ENCODE peak calls at places on chromosomes 1 and 21, in seven cellular contexts. A, M, E, Y, F, N and R are unnamed samples.

GRCh38 chr1:245156736-245157505 is 2.1 kb downstream of the KIF26B start:
- DNase-seq in A (no peak), M (no peak), N (no peak), F (peak), Y (peak), E (peak), R (no peak)

GRCh38 chr1:221829327-221830011 is 87.6 kb upstream of the DUSP10 start:
- DNase-seq in F (peak), M (no peak), A (no peak), E (peak), N (no peak), Y (peak), R (no peak)

GRCh38 chr1:93608188-93609109 is 73.2 kb downstream of the BCAR3 start:
- DNase-seq in F (no peak), M (no peak), N (no peak), E (no peak), A (no peak), Y (peak), R (peak)

GRCh38 chr1:3713840-3714239 is 38.4 kb upstream of the CCDC27 start:
- DNase-seq in M (no peak), A (no peak), E (no peak), F (no peak), N (no peak), Y (no peak), R (no peak)

GRCh38 chr21:17612023-17612564 is 607 bp downstream of the BTG3 start:
- DNase-seq in Y (peak), N (peak), E (no peak), F (no peak), M (peak), A (no peak), R (no peak)

GRCh38 chr1:102879439-102879993 is 228.8 kb downstream of the COL11A1 start:
- DNase-seq in N (no peak), M (no peak), A (no peak), Y (no peak), F (peak), E (no peak), R (no peak)

GRCh38 chr21:26110703-26111102 is 59.9 kb downstream of the APP start:
- DNase-seq in A (no peak), Y (no peak), N (no peak), M (no peak), F (no peak), E (no peak), R (no peak)

GRCh38 chr1:198599749-198600148 is 39.1 kb upstream of the PTPRC start:
- DNase-seq in M (no peak), Y (no peak), A (no peak), E (no peak), F (no peak), N (no peak), R (no peak)

GRCh38 chr1:27527223-27527856 is 37.4 kb upstream of the WASF2 start:
- DNase-seq in Y (no peak), E (no peak), F (peak), N (peak), A (no peak), M (peak), R (peak)

GRCh38 chr1:39462074-39462473 is 29.4 kb upstream of the BMP8A start:
- DNase-seq in F (no peak), N (no peak), Y (no peak), E (no peak), M (no peak), A (no peak), R (no peak)

GRCh38 chr1:43997295-43997694 is 5.9 kb downstream of the CCDC24 start:
- DNase-seq in F (no peak), E (no peak), N (no peak), M (no peak), Y (no peak), A (no peak), R (no peak)

GRCh38 chr1:93605812-93606512 is 75.7 kb downstream of the BCAR3 start:
- DNase-seq in A (no peak), Y (no peak), F (peak), M (no peak), N (no peak), E (peak), R (peak)

GRCh38 chr1:188689542-188689941 is 1788.1 kb downstream of the BRINP3 start:
- DNase-seq in F (peak), Y (no peak), M (no peak), E (peak), N (no peak), A (no peak), R (no peak)

GRCh38 chr1:209800984-209801834 is 4.7 kb downstream of the IRF6 start:
- DNase-seq in A (no peak), F (peak), E (no peak), Y (no peak), N (no peak), M (no peak), R (no peak)

GRCh38 chr1:90356991-90357390 is 360.1 kb downstream of the BARHL2 start:
- DNase-seq in F (no peak), M (no peak), E (no peak), Y (peak), A (no peak), N (no peak), R (no peak)

GRCh38 chr1:159800177-159800935 is 1.8 kb upstream of the FCRL6 start:
- DNase-seq in Y (peak), N (no peak), F (no peak), M (no peak), A (no peak), E (no peak), R (no peak)

GRCh38 chr1:108858541-108858940 is 1.6 kb upstream of the AKNAD1 start:
- DNase-seq in M (no peak), Y (no peak), N (no peak), E (no peak), A (no peak), F (no peak), R (no peak)

GRCh38 chr1:53810497-53810896 is 27.6 kb downstream of the NDC1 start:
- DNase-seq in E (no peak), A (no peak), N (no peak), M (no peak), Y (no peak), F (no peak), R (no peak)

GRCh38 chr1:212311836-212312497 is 26.8 kb downstream of the PPP2R5A start:
- DNase-seq in F (no peak), M (no peak), Y (no peak), A (no peak), E (no peak), N (no peak), R (no peak)

GRCh38 chr1:53639251-53639721 is 99.7 kb downstream of the GLIS1 start:
- DNase-seq in E (peak), M (peak), A (no peak), Y (no peak), F (peak), N (peak), R (no peak)

GRCh38 chr21:27108228-27108627 is 141.3 kb upstream of the ADAMTS5 start:
- DNase-seq in F (no peak), N (no peak), Y (no peak), M (no peak), E (no peak), A (no peak), R (no peak)

GRCh38 chr1:111474521-111474920 is 737 bp downstream of the C1orf162 start:
- DNase-seq in A (no peak), E (no peak), F (no peak), M (no peak), N (no peak), Y (no peak), R (no peak)

GRCh38 chr1:171075041-171075440 is 15.7 kb upstream of the FMO3 start:
- DNase-seq in M (no peak), E (no peak), F (no peak), A (no peak), Y (no peak), N (no peak), R (no peak)

GRCh38 chr1:186681806-186682205 is 1.6 kb upstream of the PTGS2 start:
- DNase-seq in A (no peak), M (no peak), F (no peak), N (no peak), Y (no peak), E (no peak), R (no peak)

DNA sequence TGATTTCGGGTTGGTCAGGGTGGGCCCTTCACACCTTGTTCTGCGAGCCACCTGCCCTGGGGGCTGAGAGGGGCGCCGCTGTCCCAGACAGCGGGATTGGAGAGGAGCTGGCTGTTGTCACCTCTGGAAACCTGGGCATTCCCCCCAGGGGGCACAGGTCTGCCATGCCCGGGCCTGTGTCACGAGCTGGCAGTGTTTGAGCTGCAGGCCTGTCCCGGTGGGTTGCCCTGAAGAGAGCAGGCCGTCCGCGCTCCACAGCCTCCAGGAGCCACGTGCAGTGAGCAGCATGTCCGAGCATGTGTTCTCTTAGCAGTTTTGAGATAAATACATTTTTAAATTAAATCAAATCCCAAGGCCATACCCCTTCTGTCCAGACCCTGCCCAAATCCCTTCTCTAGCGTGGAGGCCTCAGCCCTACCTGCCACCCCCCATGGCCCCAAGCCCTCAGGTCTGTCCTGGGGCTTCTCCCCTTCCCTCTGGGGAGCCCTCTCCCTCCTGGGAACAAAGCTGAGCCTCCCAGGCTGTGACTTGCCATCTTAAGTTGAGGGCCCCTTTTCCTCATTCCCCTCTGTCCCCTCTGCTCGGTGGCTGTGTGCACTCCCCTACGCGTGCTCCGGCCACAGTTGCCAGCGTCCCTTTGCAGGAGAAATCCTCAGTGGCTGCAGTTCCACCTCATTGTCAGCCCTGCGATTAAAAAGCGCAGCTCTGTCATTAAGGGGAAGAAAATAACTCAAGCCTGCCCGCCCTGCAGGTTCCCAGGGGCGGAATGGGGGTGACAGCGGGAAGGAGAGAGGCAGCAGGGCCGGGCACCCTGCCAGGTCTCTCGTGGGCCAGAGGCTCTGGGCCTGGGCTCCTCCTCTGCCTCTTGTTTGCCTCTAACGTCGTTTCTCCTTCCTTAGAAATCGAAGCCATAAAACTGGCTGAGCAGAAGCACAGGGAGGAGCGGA is 26.6 kb downstream of the SLX9 start:
- DNase-seq in N (peak), E (no peak), F (no peak), A (no peak), M (no peak), Y (no peak), R (no peak)
- TF ChIP-seq CTCF in N (no peak), E (no peak), F (no peak), A (no peak), M (no peak), Y (no peak), R (no peak)

GRCh38 chr21:41612674-41613250 is 104.8 kb upstream of the TMPRSS2 start:
- DNase-seq in F (peak), M (peak), Y (no peak), N (peak), E (peak), A (peak), R (peak)

GRCh38 chr21:41614456-41615010 is 106.6 kb upstream of the TMPRSS2 start:
- DNase-seq in F (no peak), A (no peak), E (no peak), M (no peak), N (no peak), Y (no peak), R (no peak)

GRCh38 chr21:41616063-41616591 is 108.2 kb upstream of the TMPRSS2 start:
- DNase-seq in F (peak), E (peak), M (no peak), Y (no peak), A (no peak), N (no peak), R (peak)

GRCh38 chr21:41613421-41613998 is 105.6 kb upstream of the TMPRSS2 start:
- DNase-seq in E (no peak), N (no peak), A (no peak), M (no peak), F (no peak), Y (no peak), R (no peak)

DNA sequence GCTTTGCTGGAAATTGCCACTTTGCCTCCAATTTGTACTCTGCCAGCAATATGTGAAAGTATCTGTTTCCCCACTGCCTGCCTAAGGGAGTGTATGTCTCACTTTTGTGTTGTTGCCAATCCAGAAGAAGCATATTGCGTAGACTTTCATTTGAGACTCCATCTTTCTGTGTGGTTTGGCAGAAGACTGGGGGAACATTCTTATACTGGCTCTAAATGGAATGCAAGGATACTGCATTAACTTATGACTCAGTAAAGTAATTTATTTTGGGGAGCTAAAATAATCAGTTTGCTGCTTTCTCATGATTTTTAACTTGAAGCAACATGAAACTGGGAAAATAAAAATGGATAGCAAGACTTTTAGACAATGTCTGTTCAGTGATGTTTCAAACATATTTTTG is 107.7 kb upstream of the TMPRSS2 start:
- DNase-seq in F (peak), Y (no peak), E (peak), N (no peak), M (no peak), A (no peak), R (no peak)
- TF ChIP-seq CTCF in F (no peak), Y (no peak), E (no peak), N (no peak), M (no peak), A (no peak), R (no peak)

GRCh38 chr1:150281221-150281757 is 1.1 kb upstream of the CIART start:
- DNase-seq in Y (peak), F (peak), M (no peak), E (peak), A (no peak), N (peak), R (peak)
- TF ChIP-seq CTCF in Y (peak), F (peak), M (peak), E (peak), A (peak), N (peak), R (peak)

DNA sequence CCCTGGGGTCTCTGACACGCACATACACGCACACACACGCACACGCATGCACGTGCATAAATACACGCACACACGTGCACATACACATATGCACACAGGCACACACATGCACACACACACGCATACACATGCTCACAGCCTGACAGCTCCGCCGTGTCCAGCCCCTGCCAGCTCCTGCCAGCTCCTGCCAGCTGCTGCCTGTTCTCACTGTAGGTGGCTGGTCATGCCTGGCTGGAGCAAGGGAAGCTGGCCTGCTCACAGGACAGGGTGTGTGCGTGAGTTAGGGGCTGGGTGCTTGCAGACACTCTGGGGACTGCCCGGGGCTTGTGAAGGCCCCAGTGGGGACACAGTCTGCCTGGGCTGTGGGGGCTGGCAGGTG is 4.9 kb downstream of the PLCH2 start:
- DNase-seq in F (no peak), E (no peak), M (peak), N (no peak), Y (no peak), A (no peak), R (no peak)
- TF ChIP-seq CTCF in F (no peak), E (no peak), M (no peak), N (no peak), Y (no peak), A (no peak), R (no peak)

GRCh38 chr1:153780551-153780950 is 5.3 kb downstream of the SLC27A3 start:
- DNase-seq in Y (no peak), E (no peak), A (no peak), M (no peak), F (no peak), N (no peak), R (no peak)

GRCh38 chr1:153786038-153786790 is 11.0 kb downstream of the SLC27A3 start:
- DNase-seq in N (no peak), E (no peak), M (no peak), A (no peak), Y (no peak), F (no peak), R (no peak)

GRCh38 chr1:153779781-153780541 is 4.8 kb downstream of the SLC27A3 start:
- DNase-seq in E (no peak), Y (no peak), A (no peak), M (no peak), N (peak), F (no peak), R (no peak)

GRCh38 chr1:153778824-153779519 is 3.8 kb downstream of the SLC27A3 start:
- DNase-seq in A (no peak), E (no peak), M (no peak), Y (no peak), N (no peak), F (no peak), R (no peak)

GRCh38 chr1:153783233-153784190 is 8.3 kb downstream of the SLC27A3 start:
- DNase-seq in N (peak), Y (peak), A (peak), F (peak), M (peak), E (peak), R (peak)
- TF ChIP-seq CTCF in N (no peak), Y (no peak), A (no peak), F (no peak), M (no peak), E (peak), R (peak)

DNA sequence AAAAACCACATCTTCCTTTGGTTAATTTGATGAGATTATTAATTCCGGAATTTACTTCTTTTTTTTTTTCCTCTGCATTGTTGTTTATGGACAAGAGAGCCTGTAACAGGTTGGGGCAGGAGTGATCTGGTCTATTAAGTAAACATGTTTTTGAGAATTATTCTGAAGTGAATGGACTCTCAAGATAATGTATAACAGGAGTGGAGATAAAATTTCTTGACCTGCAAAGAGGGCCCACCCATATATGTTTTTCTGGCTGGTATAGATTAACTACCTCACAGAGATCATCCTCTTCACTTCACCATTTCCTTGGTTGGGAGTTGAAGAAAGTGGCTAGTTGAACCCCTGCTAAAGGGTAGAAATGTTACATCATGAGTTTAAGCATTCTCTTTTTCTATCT is 10.7 kb downstream of the DDI2 start:
- DNase-seq in Y (no peak), E (no peak), F (no peak), M (no peak), A (no peak), N (no peak), R (no peak)
- TF ChIP-seq CTCF in Y (no peak), E (no peak), F (no peak), M (no peak), A (no peak), N (no peak), R (no peak)

GRCh38 chr1:224096773-224097172 is 17.1 kb upstream of the FBXO28 start:
- DNase-seq in E (no peak), M (no peak), A (no peak), F (no peak), Y (no peak), N (no peak), R (no peak)
- TF ChIP-seq CTCF in E (no peak), M (no peak), A (no peak), F (no peak), Y (no peak), N (no peak), R (no peak)